ENCODE peak calls at places on chromosomes 16 and 17, in eight cellular contexts. X is fibroblast of lung, K is body of pancreas, G is PC-9, C is A673, M is left ventricle myocardium inferior, I is IMR-90, V is thoracic aorta. O is an unnamed sample.

GRCh38 chr16:84631882-84632281 is 14.0 kb upstream of the COTL1 start:
- DNase-seq in G (no peak), M (no peak), K (no peak), I (no peak), V (no peak), X (no peak), C (no peak), O (no peak)

GRCh38 chr17:82030470-82031302 is 792 bp upstream of the RAC3 start:
- DNase-seq in C (peak), V (no peak), I (peak), G (peak), M (peak), K (peak), X (peak), O (no peak)

GRCh38 chr17:81912441-81913309 is 1.5 kb upstream of the PCYT2 start:
- DNase-seq in X (no peak), V (no peak), K (no peak), M (no peak), C (no peak), I (no peak), G (peak), O (no peak)

GRCh38 chr16:30786115-30786935 is 680 bp downstream of the ZNF629 start:
- DNase-seq in G (peak), K (peak), M (no peak), I (peak), C (peak), X (peak), V (no peak), O (no peak)

GRCh38 chr17:29178750-29179231 is 1.4 kb downstream of the MYO18A start:
- DNase-seq in I (no peak), X (no peak), K (peak), M (no peak), V (no peak), G (no peak), C (no peak), O (no peak)

GRCh38 chr16:89291776-89292175 is 74.3 kb downstream of the ZNF778 start:
- DNase-seq in M (no peak), K (no peak), X (no peak), G (no peak), I (no peak), C (no peak), V (no peak), O (no peak)

GRCh38 chr17:77036841-77037381 is 103.9 kb upstream of the SEC14L1 start:
- DNase-seq in G (peak), V (no peak), I (no peak), K (peak), X (peak), M (peak), C (no peak), O (no peak)

GRCh38 chr17:43907425-43907981 is at the start of gene MPP2:
- DNase-seq in V (no peak), C (peak), X (peak), M (peak), K (peak), I (peak), G (no peak), O (no peak)

GRCh38 chr17:59810894-59811153 is 81.9 kb downstream of the TUBD1 start:
- DNase-seq in K (no peak), G (no peak), M (no peak), I (peak), C (no peak), V (no peak), X (peak), O (no peak)

GRCh38 chr17:50634123-50634914 is at the start of gene ABCC3:
- DNase-seq in C (no peak), M (peak), K (peak), V (no peak), X (no peak), G (peak), I (no peak), O (peak)

GRCh38 chr17:48236681-48237134 is 129.1 kb downstream of the SNX11 start:
- DNase-seq in X (peak), V (no peak), C (peak), M (no peak), I (peak), K (no peak), G (peak), O (no peak)

GRCh38 chr16:69179255-69180010 is 7.5 kb upstream of the SNTB2 start:
- DNase-seq in M (peak), X (peak), C (peak), K (peak), V (peak), I (peak), G (peak), O (peak)

GRCh38 chr16:25893332-25893731 is 201.6 kb downstream of the HS3ST4 start:
- DNase-seq in K (no peak), C (no peak), M (no peak), X (no peak), I (no peak), G (no peak), V (no peak), O (no peak)

GRCh38 chr17:18968945-18969887 is 17.3 kb downstream of the SLC5A10 start:
- DNase-seq in I (no peak), V (no peak), M (no peak), K (no peak), C (no peak), G (peak), X (peak), O (no peak)

GRCh38 chr17:54977744-54978143 is 9.2 kb downstream of the STXBP4 start:
- DNase-seq in M (no peak), K (no peak), I (no peak), G (no peak), V (no peak), C (no peak), X (no peak), O (no peak)

GRCh38 chr17:80097307-80097630 is 4.1 kb upstream of the GAA start:
- DNase-seq in I (no peak), X (peak), M (no peak), K (no peak), G (no peak), V (no peak), C (no peak), O (no peak)

DNA sequence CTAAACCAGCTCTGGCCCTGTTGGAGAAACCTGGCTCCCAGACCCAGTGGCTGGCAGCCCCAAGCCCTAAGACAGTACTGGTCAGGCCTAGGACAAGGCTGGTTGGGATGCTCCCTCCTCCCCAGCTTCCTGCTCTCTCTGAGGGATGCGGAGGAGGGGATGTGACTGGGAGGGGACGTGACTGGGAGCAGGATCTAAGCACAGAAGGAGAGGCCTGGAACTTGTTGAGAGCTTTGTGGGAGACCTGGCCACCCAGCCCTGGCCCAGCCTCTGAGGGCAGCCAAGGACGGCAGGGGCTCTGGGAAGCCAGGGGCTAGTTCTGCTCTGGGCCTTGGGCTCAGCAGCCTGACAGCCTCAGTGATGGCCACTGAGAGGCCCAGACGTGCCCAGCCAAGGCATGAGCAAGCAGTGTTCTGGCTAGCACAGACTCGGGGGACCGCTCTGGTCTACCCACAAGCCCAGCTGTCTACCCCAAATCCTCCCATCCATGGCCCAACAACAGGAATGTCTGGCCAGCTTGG is 22.8 kb downstream of the ATP6V0D1 start:
- DNase-seq in I (no peak), V (no peak), M (peak), K (no peak), X (no peak), C (no peak), G (no peak), O (no peak)
- H3K27ac ChIP-seq in I (no peak), V (peak), M (peak), K (peak), X (no peak), C (no peak), G (no peak), O (peak)

GRCh38 chr17:36878216-36878615 is 59.1 kb upstream of the LHX1 start:
- DNase-seq in M (no peak), C (no peak), I (no peak), V (no peak), G (no peak), K (no peak), X (no peak), O (no peak)
- TF ChIP-seq CTCF in M (no peak), C (no peak), I (no peak), V (no peak), G (no peak), K (no peak), X (no peak), O (no peak)

GRCh38 chr17:75684249-75684648 is 17.1 kb downstream of the SAP30BP start:
- DNase-seq in K (no peak), C (no peak), X (peak), I (peak), G (no peak), M (no peak), V (no peak), O (no peak)

GRCh38 chr17:75681289-75681688 is 14.2 kb downstream of the SAP30BP start:
- DNase-seq in K (no peak), G (no peak), I (peak), C (no peak), X (peak), M (no peak), V (no peak), O (no peak)

GRCh38 chr17:75683467-75684041 is 16.4 kb downstream of the SAP30BP start:
- DNase-seq in C (no peak), M (no peak), V (no peak), K (no peak), G (peak), I (peak), X (peak), O (no peak)

GRCh38 chr17:75679706-75680201 is 12.6 kb downstream of the SAP30BP start:
- DNase-seq in X (peak), M (no peak), C (no peak), V (no peak), K (no peak), G (peak), I (no peak), O (no peak)

DNA sequence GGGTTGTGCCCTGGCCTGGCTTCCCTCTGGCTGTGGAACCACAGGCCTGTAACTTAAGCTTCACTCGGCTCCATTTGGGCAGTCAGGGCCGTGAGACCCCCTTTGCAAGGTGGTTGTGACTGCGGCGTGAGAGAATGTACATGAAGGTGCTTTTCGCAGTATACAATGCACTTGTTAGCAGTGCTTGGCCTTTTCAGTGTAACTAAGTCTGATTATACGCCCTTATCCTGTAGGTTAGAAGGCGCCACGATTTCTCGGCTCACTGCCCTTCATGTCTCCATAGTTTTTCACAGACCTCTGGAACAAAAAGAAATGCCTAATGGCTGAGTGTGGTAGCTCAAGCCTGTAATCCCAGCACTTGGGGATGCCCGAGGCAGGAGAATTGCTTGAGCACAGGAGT is 13.3 kb downstream of the SAP30BP start:
- DNase-seq in G (no peak), C (no peak), M (no peak), K (no peak), X (no peak), V (no peak), I (no peak), O (no peak)
- H3K27ac ChIP-seq in G (peak), C (no peak), M (peak), K (no peak), X (no peak), V (no peak), I (no peak), O (no peak)

GRCh38 chr17:30969989-30970680 is 704 bp upstream of the RNF135 start:
- DNase-seq in M (no peak), C (peak), K (peak), V (no peak), G (peak), I (no peak), X (no peak), O (peak)
- TF ChIP-seq CTCF in M (no peak), C (no peak), K (no peak), V (no peak), G (no peak), I (no peak), X (peak), O (no peak)

DNA sequence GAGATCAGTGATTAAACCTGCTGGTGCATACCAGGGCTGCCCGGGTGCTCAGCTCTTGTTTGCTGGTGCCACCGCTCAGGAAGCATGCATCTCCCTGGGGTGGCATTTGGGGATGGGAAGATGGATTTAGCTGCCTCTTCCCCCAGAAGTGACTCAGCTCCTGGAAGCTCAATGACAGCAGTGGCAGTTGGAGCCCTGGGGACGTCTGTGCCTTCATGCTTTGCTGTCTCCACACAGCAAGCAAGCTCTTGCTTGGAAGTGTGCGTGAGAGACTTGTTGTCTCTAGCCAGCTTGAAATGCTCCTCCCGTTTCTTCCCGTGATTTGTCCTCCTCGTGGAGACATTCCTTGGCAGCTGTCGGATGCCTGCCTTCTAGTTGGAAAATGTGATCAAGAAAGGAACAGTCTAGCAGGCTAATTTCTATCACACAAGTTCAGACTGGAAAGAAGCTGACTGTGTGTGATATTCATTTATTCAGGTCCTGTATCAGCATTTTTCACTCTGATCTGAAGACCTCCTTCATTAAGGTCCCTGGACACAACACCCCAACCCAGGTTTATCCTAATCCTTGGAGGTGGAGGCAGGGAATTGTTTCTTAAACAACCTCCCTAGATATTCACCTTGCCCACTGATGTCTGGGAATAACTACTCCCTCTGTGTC is 73.0 kb downstream of the BMERB1 start:
- DNase-seq in K (no peak), X (peak), M (no peak), V (no peak), C (peak), G (peak), I (peak), O (peak)
- H3K27ac ChIP-seq in K (no peak), X (no peak), M (peak), V (no peak), C (no peak), G (no peak), I (peak), O (peak)

DNA sequence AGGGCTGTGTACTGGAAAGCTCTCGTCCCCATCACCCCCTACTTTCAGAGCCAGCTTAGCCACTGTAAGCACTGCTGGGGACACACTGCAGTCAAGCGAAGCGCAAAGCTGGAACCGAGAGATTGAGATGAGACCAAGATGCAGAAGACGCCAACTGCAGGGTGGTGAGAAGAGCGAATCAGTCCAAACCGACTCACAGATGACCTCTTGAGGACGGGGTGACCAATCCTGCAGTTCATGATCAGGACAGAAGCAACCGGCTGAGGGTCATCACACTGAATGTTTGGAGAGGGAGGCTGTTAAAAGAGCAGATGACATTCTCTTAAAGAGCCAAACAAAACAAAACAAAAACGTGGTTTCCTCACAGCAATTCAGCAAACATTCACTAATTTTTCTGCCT is 8.5 kb downstream of the HASPIN start:
- DNase-seq in K (no peak), I (peak), X (no peak), G (no peak), C (no peak), M (no peak), V (no peak), O (no peak)
- TF ChIP-seq CTCF in K (no peak), I (no peak), X (no peak), G (no peak), C (no peak), M (no peak), V (no peak), O (no peak)

GRCh38 chr16:3873482-3874173 is 6.9 kb downstream of the CREBBP start:
- DNase-seq in V (no peak), G (no peak), K (no peak), X (no peak), I (peak), C (no peak), M (no peak), O (no peak)
- H3K27ac ChIP-seq in V (peak), G (no peak), K (no peak), X (peak), I (no peak), C (peak), M (peak), O (peak)

O was measured in ascending aorta.